ENCODE peak calls at places on chromosomes 6 and 20, in seven cellular contexts. G, U, D, C, K, S and Q are unnamed samples.

GRCh38 chr20:709864-710761 is 34.5 kb upstream of the SCRT2 start:
- DNase-seq in G (no peak), U (no peak), D (no peak), C (no peak), K (no peak), S (peak; percentile 77), Q (peak; percentile 91)

GRCh38 chr6:119620846-119621570 is 271.4 kb upstream of the MAN1A1 start:
- DNase-seq in G (peak; percentile 88), U (peak; percentile 57), D (no peak), C (no peak), K (no peak), S (no peak), Q (no peak)

GRCh38 chr6:106557837-106558236 is 71.5 kb downstream of the RTN4IP1 start:
- DNase-seq in G (no peak), U (no peak), D (no peak), C (no peak), K (no peak), S (no peak), Q (no peak)

GRCh38 chr20:62165762-62166399 is 16.9 kb upstream of the MTG2 start:
- DNase-seq in G (no peak), U (no peak), D (no peak), C (no peak), K (no peak), S (no peak), Q (no peak)

GRCh38 chr6:129634411-129635230 is 75.4 kb downstream of the ARHGAP18 start:
- DNase-seq in G (peak; percentile 30), U (no peak), D (no peak), C (no peak), K (no peak), S (no peak), Q (no peak)

GRCh38 chr20:43605715-43606114 is 15.0 kb downstream of the IFT52 start:
- DNase-seq in G (no peak), U (no peak), D (no peak), C (no peak), K (no peak), S (no peak), Q (no peak)

GRCh38 chr6:155115893-155116570 is 120.9 kb downstream of the TIAM2 start:
- DNase-seq in G (no peak), U (no peak), D (peak; percentile 32), C (no peak), K (no peak), S (no peak), Q (no peak)

GRCh38 chr6:41519748-41520699 is 26.2 kb upstream of the FOXP4 start:
- DNase-seq in G (no peak), U (no peak), D (no peak), C (no peak), K (no peak), S (no peak), Q (no peak)

GRCh38 chr6:13668291-13668928 is 43.2 kb downstream of the RANBP9 start:
- DNase-seq in G (no peak), U (peak; percentile 37), D (no peak), C (no peak), K (no peak), S (no peak), Q (no peak)